ENCODE peak calls at places on chromosomes 11 and 22, in five cellular contexts. A is omental fat pad, O is WTC11, T is A549, D is tibial artery. Z is an unnamed sample.

GRCh38 chr22:17921871-17922821 is 102.2 kb downstream of the MICAL3 start:
- DNase-seq in D (no peak), O (peak; percentile 74), T (no peak), A (no peak), Z (no peak)

GRCh38 chr11:45610627-45611026 is 54.8 kb downstream of the CHST1 start:
- DNase-seq in A (no peak), T (no peak), O (no peak), D (no peak), Z (no peak)

GRCh38 chr22:29975494-29975893 is 92.5 kb downstream of the MTMR3 start:
- DNase-seq in A (no peak), T (no peak), D (no peak), O (no peak), Z (no peak)

GRCh38 chr11:76901144-76901543 is 40.4 kb downstream of the ACER3 start:
- DNase-seq in T (no peak), A (no peak), O (no peak), D (no peak), Z (no peak)

GRCh38 chr11:74154621-74155281 is 16.1 kb downstream of the C2CD3 start:
- DNase-seq in D (no peak), A (no peak), O (no peak), T (peak; percentile 42), Z (no peak)

GRCh38 chr22:20384865-20385264 is 9.1 kb upstream of the ZNF74 start:
- DNase-seq in A (no peak), O (no peak), T (no peak), D (no peak), Z (no peak)

GRCh38 chr11:64141081-64141783 is 24.7 kb downstream of the MACROD1 start:
- DNase-seq in O (no peak), A (no peak), D (no peak), T (no peak), Z (no peak)

GRCh38 chr11:116379185-116379828 is 393.5 kb downstream of the BUD13 start:
- DNase-seq in A (no peak), D (no peak), O (peak; percentile 70), T (no peak), Z (peak; percentile 86)

GRCh38 chr11:1435820-1436467 is 46.2 kb downstream of the BRSK2 start:
- DNase-seq in O (peak; percentile 32), A (no peak), T (peak; percentile 41), D (no peak), Z (no peak)

GRCh38 chr11:118138839-118139420 is 13.7 kb downstream of the SCN4B start:
- DNase-seq in O (no peak), T (no peak), A (no peak), D (no peak), Z (no peak)

GRCh38 chr22:39514373-39514973 is 5.9 kb upstream of the ATF4 start:
- DNase-seq in D (no peak), A (peak; percentile 91), O (peak; percentile 73), T (no peak), Z (no peak)

GRCh38 chr11:16603890-16604783 is 134.3 kb upstream of the C11orf58 start:
- DNase-seq in T (no peak), D (peak; percentile 85), O (peak; percentile 49), A (no peak), Z (peak; percentile 52)

GRCh38 chr11:61820174-61820573 is 3.4 kb upstream of the FADS1 start:
- DNase-seq in T (peak; percentile 66), D (no peak), O (no peak), A (no peak), Z (no peak)

GRCh38 chr11:27209562-27210005 is 153.4 kb downstream of the CCDC34 start:
- DNase-seq in T (peak; percentile 94), D (peak; percentile 77), A (no peak), O (no peak), Z (no peak)

GRCh38 chr11:112620621-112621394 is 340.4 kb upstream of the NCAM1 start:
- DNase-seq in D (no peak), O (no peak), A (no peak), T (no peak), Z (no peak)

GRCh38 chr22:19579880-19580279 is 55.7 kb upstream of the CLDN5 start:
- DNase-seq in A (no peak), T (no peak), O (no peak), D (no peak), Z (no peak)

GRCh38 chr22:30705710-30706651 is 11.3 kb downstream of the OSBP2 start:
- DNase-seq in T (no peak), A (no peak), D (no peak), O (no peak), Z (no peak)

GRCh38 chr22:32562916-32563315 is 88.3 kb downstream of the FBXO7 start:
- DNase-seq in A (no peak), D (no peak), O (no peak), T (no peak), Z (no peak)

GRCh38 chr11:76807206-76807875 is 24.2 kb downstream of the TSKU start:
- DNase-seq in T (peak; percentile 89), O (peak; percentile 95), D (peak; percentile 93), A (peak; percentile 98), Z (peak; percentile 80)

GRCh38 chr11:122115520-122116343 is at the start of gene BLID:
- DNase-seq in T (peak; percentile 31), D (no peak), A (no peak), O (peak; percentile 79), Z (no peak)

GRCh38 chr11:19929147-19929546 is 216.5 kb downstream of the NAV2 start:
- DNase-seq in A (no peak), T (no peak), D (no peak), O (no peak), Z (no peak)

GRCh38 chr11:107249054-107249453 is 208.6 kb downstream of the CWF19L2 start:
- DNase-seq in T (no peak), A (no peak), D (no peak), O (no peak), Z (no peak)

GRCh38 chr11:72250661-72251465 is 6.9 kb upstream of the PHOX2A start:
- DNase-seq in A (no peak), T (no peak), D (no peak), O (no peak), Z (peak; percentile 31)

GRCh38 chr11:71301858-71302533 is 49.6 kb upstream of the SHANK2 start:
- DNase-seq in T (no peak), A (no peak), O (no peak), D (peak; percentile 40), Z (no peak)

GRCh38 chr11:80096736-80097135 is 655.9 kb upstream of the TENM4 start:
- DNase-seq in O (no peak), T (no peak), D (no peak), A (no peak), Z (no peak)

GRCh38 chr11:37687130-37687529 is 1089.1 kb upstream of the RAG2 start:
- DNase-seq in T (no peak), D (no peak), O (no peak), A (no peak), Z (no peak)

GRCh38 chr11:111460752-111461305 is 51.4 kb downstream of the BTG4 start:
- DNase-seq in A (no peak), D (no peak), O (no peak), T (no peak), Z (no peak)

GRCh38 chr11:111462329-111462728 is 49.9 kb downstream of the BTG4 start:
- DNase-seq in D (no peak), T (no peak), O (no peak), A (no peak), Z (no peak)

GRCh38 chr11:111465400-111465799 is 46.8 kb downstream of the BTG4 start:
- DNase-seq in A (no peak), T (no peak), D (no peak), O (no peak), Z (no peak)

GRCh38 chr11:111461460-111462240 is 50.5 kb downstream of the BTG4 start:
- DNase-seq in O (no peak), T (no peak), A (no peak), D (no peak), Z (no peak)

DNA sequence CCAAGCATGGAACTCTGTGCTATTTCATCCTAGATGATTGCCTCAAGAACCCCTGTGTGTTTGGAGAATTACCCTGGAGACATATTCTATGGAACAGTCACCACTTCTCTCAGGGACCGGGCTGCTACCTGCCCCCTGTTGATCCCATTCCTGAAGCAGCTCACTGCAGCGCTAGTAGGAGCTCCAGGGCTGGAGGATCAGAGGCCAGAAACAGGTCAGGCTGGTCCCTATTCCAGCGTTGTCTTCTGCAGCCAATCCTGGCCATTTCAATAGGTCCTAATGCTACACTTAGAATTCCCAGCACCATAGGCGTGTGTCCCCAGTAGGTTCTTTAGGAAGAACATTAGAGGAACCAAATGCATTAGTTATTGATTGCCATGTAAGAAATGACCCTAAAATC is 48.9 kb downstream of the BTG4 start:
- DNase-seq in D (no peak), O (no peak), A (no peak), T (no peak), Z (no peak)
- TF ChIP-seq CTCF in D (no peak), O (no peak), A (no peak), T (no peak), Z (no peak)

GRCh38 chr11:2539761-2540520 is 95.1 kb downstream of the KCNQ1 start:
- DNase-seq in D (peak; percentile 60), A (no peak), T (no peak), O (no peak), Z (no peak)

GRCh38 chr11:2541321-2541680 is 96.5 kb downstream of the KCNQ1 start:
- DNase-seq in O (no peak), D (no peak), T (no peak), A (no peak), Z (no peak)

GRCh38 chr11:2541881-2542361 is 97.1 kb downstream of the KCNQ1 start:
- DNase-seq in T (no peak), A (no peak), O (no peak), D (peak; percentile 56), Z (peak; percentile 14)

GRCh38 chr11:2538951-2539735 is 94.3 kb downstream of the KCNQ1 start:
- DNase-seq in O (no peak), D (peak; percentile 53), T (no peak), A (no peak), Z (peak; percentile 18)

DNA sequence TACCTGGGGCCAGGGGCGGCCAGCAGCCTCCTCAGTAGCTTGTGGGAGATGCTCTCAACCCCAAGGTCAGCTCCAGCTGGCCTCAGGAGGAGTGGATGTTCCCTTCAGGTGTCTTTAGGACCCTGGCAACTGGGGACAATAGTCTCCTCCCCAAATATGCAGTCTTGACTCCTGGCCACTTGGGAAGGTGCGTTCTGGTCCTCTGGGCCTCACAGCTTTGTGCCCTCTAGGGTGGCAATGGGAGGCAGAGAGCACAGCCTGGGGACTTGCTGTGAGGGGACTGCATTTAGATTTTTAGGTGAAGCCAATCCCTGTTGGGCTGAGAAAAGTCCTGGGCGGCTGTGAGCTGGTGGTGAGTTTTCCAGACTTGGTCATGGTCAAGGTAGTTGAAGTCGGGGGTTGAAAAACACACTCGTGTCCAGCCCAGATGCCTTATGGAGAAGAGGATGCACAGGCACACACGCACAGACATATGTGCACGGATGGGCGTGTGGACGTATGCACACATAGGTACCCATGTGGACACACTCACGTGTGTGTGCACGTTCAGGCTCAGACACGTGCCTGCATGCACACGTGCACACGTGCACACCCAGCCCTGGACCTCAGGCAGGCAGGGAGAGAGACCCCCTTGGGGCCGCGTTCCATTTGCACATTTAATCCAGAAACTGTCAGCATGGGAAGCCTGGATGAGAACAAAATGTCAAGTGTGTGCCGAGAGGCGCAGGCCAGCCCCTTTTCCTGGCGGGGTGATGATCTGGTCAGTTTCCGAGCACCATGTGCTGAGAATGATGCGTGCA is 95.9 kb downstream of the KCNQ1 start:
- DNase-seq in A (no peak), D (peak; percentile 37), O (no peak), T (no peak), Z (no peak)
- TF ChIP-seq CTCF in A (no peak), D (no peak), O (no peak), T (no peak), Z (no peak)

GRCh38 chr11:6995703-6996102 is 24.4 kb downstream of the ZNF214 start:
- DNase-seq in T (no peak), A (no peak), D (no peak), O (no peak), Z (no peak)
- TF ChIP-seq CTCF in T (no peak), A (no peak), D (no peak), O (no peak), Z (no peak)

GRCh38 chr11:127493330-127493729 is 492.8 kb upstream of the KIRREL3 start:
- DNase-seq in T (peak; percentile 16), O (no peak), D (no peak), A (no peak), Z (no peak)
- TF ChIP-seq CTCF in T (peak; percentile 23), O (peak; percentile 16), D (no peak), A (no peak), Z (peak; percentile 55)